ENCODE peak calls at places on chromosomes 7 and 10, in eight cellular contexts. H, K, E, T, R, N, Q and I are unnamed samples.

GRCh38 chr7:99120503-99120902 is 23.4 kb downstream of the SMURF1 start:
- DNase-seq in H (no peak), E (peak; percentile 23), K (no peak), T (no peak), N (no peak), R (no peak), Q (no peak), I (no peak)

GRCh38 chr10:131485732-131486131 is 174.2 kb upstream of the TCERG1L start:
- DNase-seq in H (no peak), Q (no peak), N (no peak), E (no peak), T (no peak), K (no peak), R (no peak), I (no peak)

GRCh38 chr10:21318768-21319167 is 206.7 kb downstream of the SKIDA1 start:
- DNase-seq in R (no peak), N (no peak), E (no peak), T (no peak), Q (no peak), K (no peak), H (no peak), I (no peak)

GRCh38 chr7:97735075-97735474 is 3.2 kb downstream of the TAC1 start:
- DNase-seq in H (no peak), R (no peak), K (no peak), Q (no peak), T (no peak), E (no peak), N (no peak), I (no peak)

GRCh38 chr10:89129850-89130396 is 77.2 kb downstream of the CH25H start:
- DNase-seq in R (no peak), T (peak; percentile 67), E (no peak), Q (no peak), H (no peak), K (no peak), N (no peak), I (no peak)

GRCh38 chr7:85612514-85612913 is 425.7 kb upstream of the SEMA3D start:
- DNase-seq in R (no peak), T (no peak), Q (no peak), N (no peak), K (no peak), H (no peak), E (no peak), I (no peak)

GRCh38 chr7:71521506-71521905 is 389.6 kb downstream of the GALNT17 start:
- DNase-seq in Q (no peak), H (no peak), R (peak; percentile 75), N (no peak), E (no peak), K (no peak), T (no peak), I (no peak)

GRCh38 chr10:116240551-116240950 is 32.5 kb downstream of the GFRA1 start:
- DNase-seq in N (no peak), T (no peak), R (no peak), Q (no peak), H (no peak), E (no peak), K (no peak), I (no peak)

GRCh38 chr10:70967591-70968588 is 79.5 kb upstream of the PCBD1 start:
- DNase-seq in N (no peak), K (no peak), T (peak; percentile 16), R (peak; percentile 51), H (no peak), Q (no peak), E (no peak), I (peak; percentile 57)

GRCh38 chr10:84428711-84429110 is 100.3 kb downstream of the CCSER2 start:
- DNase-seq in T (no peak), K (no peak), R (no peak), E (no peak), Q (no peak), H (no peak), N (no peak), I (no peak)

GRCh38 chr10:119657725-119658124 is 6.5 kb downstream of the BAG3 start:
- DNase-seq in K (no peak), H (no peak), T (no peak), N (no peak), E (no peak), R (no peak), Q (no peak), I (no peak)

GRCh38 chr7:129898007-129898406 is 54.8 kb downstream of the UBE2H start:
- DNase-seq in E (no peak), H (no peak), R (no peak), K (no peak), Q (no peak), T (no peak), N (no peak), I (no peak)

GRCh38 chr10:3975016-3975415 is 190.0 kb upstream of the KLF6 start:
- DNase-seq in Q (no peak), T (no peak), R (no peak), N (no peak), E (no peak), H (no peak), K (no peak), I (no peak)

GRCh38 chr10:11017575-11018425 is at the start of gene CELF2:
- DNase-seq in Q (peak; percentile 93), N (peak; percentile 12), K (peak; percentile 60), H (peak; percentile 10), R (peak; percentile 23), E (no peak), T (no peak), I (peak; percentile 84)

GRCh38 chr7:137696376-137696775 is 150.4 kb downstream of the DGKI start:
- DNase-seq in K (no peak), N (no peak), H (no peak), T (no peak), Q (no peak), E (no peak), R (no peak), I (no peak)

GRCh38 chr10:133459454-133460207 is 5.9 kb downstream of the SCART1 start:
- DNase-seq in N (no peak), E (no peak), T (no peak), K (no peak), R (no peak), Q (no peak), H (no peak), I (no peak)

GRCh38 chr10:132548106-132548823 is 10.7 kb downstream of the INPP5A start:
- DNase-seq in H (no peak), Q (peak; percentile 60), N (no peak), T (no peak), E (no peak), R (no peak), K (no peak), I (peak; percentile 76)

GRCh38 chr7:2175514-2175913 is 57.2 kb downstream of the MAD1L1 start:
- DNase-seq in E (no peak), N (no peak), Q (no peak), K (peak; percentile 69), T (peak; percentile 100), H (peak; percentile 99), R (no peak), I (no peak)

GRCh38 chr7:13197501-13197900 is 510.1 kb downstream of the ARL4A start:
- DNase-seq in H (no peak), K (no peak), T (no peak), E (no peak), R (no peak), Q (no peak), N (no peak), I (no peak)

GRCh38 chr10:14010083-14010551 is 320.6 kb downstream of the FRMD4A start:
- DNase-seq in K (no peak), R (no peak), N (no peak), H (no peak), E (no peak), T (peak; percentile 80), Q (no peak), I (no peak)

GRCh38 chr10:88082806-88083596 is 219.6 kb downstream of the PTEN start:
- DNase-seq in N (no peak), H (no peak), K (no peak), T (no peak), Q (no peak), R (no peak), E (no peak), I (no peak)

GRCh38 chr10:94293344-94293743 is 69.4 kb downstream of the NOC3L start:
- DNase-seq in H (no peak), R (no peak), N (no peak), T (peak; percentile 27), K (no peak), Q (no peak), E (no peak), I (no peak)

GRCh38 chr7:33882040-33882800 is 23.1 kb upstream of the BMPER start:
- DNase-seq in T (no peak), H (no peak), K (no peak), E (no peak), R (no peak), N (no peak), Q (no peak), I (no peak)

GRCh38 chr7:14000247-14000646 is 10.8 kb upstream of the ETV1 start:
- DNase-seq in E (no peak), N (no peak), H (no peak), K (no peak), R (no peak), Q (no peak), T (no peak), I (no peak)

GRCh38 chr10:125071008-125071407 is 89.4 kb downstream of the CTBP2 start:
- DNase-seq in H (no peak), K (no peak), T (no peak), E (no peak), N (no peak), R (no peak), Q (peak; percentile 40), I (peak; percentile 64)

GRCh38 chr10:69914373-69915268 is 112.9 kb downstream of the COL13A1 start:
- DNase-seq in K (peak; percentile 43), H (peak; percentile 82), T (no peak), R (peak; percentile 15), N (no peak), Q (peak; percentile 81), E (no peak), I (peak; percentile 91)